ENCODE peak calls at places on chromosomes 3 and 15, in five cellular contexts. D is NCI-H1092; L is T47D; R is activated CD4-positive, alpha-beta T cell treated with anti-CD3 and anti-CD28 coated beads, Interleukin-2, amount 50 U/mL, for 1 hour; M is GM23338. E is an unnamed sample.

GRCh38 chr3:31581660-31582059 is 48.9 kb downstream of the STT3B start:
- DNase-seq in D (no peak), L (no peak), R (no peak), M (no peak), E (no peak)

GRCh38 chr15:34582461-34583357 is 742 bp downstream of the GOLGA8B start:
- DNase-seq in D (no peak), L (peak), R (peak), M (peak), E (peak)

GRCh38 chr15:52505141-52505540 is 23.5 kb downstream of the MYO5A start:
- DNase-seq in D (no peak), L (no peak), R (no peak), M (no peak), E (no peak)

GRCh38 chr15:31366169-31366734 is 39.6 kb downstream of the KLF13 start:
- DNase-seq in D (no peak), L (peak), R (no peak), M (peak), E (no peak)

GRCh38 chr15:42728562-42728961 is 8.4 kb downstream of the CDAN1 start:
- DNase-seq in D (no peak), L (no peak), R (no peak), M (no peak), E (peak)

GRCh38 chr15:67916051-67916374 is 76.2 kb upstream of the RNU6-1 start:
- DNase-seq in D (no peak), L (no peak), R (no peak), M (no peak), E (no peak)

GRCh38 chr3:105865016-105865623 is 3.7 kb downstream of the CBLB start:
- DNase-seq in D (no peak), L (no peak), R (no peak), M (no peak), E (peak)

GRCh38 chr3:79491029-79491634 is 276.7 kb downstream of the ROBO1 start:
- DNase-seq in D (no peak), L (no peak), R (no peak), M (peak), E (no peak)

GRCh38 chr15:77712438-77712837 is 79.7 kb upstream of the LINGO1 start:
- DNase-seq in D (no peak), L (no peak), R (no peak), M (peak), E (no peak)

GRCh38 chr3:13518516-13519351 is 30.2 kb upstream of the FBLN2 start:
- DNase-seq in D (no peak), L (no peak), R (no peak), M (no peak), E (no peak)

GRCh38 chr3:83034806-83035703 is 1273.6 kb upstream of the GBE1 start:
- DNase-seq in D (no peak), L (no peak), R (no peak), M (no peak), E (no peak)

GRCh38 chr15:95664435-95664834 is 666.1 kb upstream of the NR2F2 start:
- DNase-seq in D (no peak), L (no peak), R (no peak), M (no peak), E (no peak)

GRCh38 chr3:99708207-99708745 is 69.9 kb downstream of the COL8A1 start:
- DNase-seq in D (no peak), L (no peak), R (no peak), M (no peak), E (no peak)

GRCh38 chr3:12561397-12561796 is 4.5 kb downstream of the MKRN2 start:
- DNase-seq in D (no peak), L (no peak), R (no peak), M (no peak), E (no peak)